ENCODE peak calls at places on chromosomes 7 and 10, in five cellular contexts. A is HCT116, C is SK-N-SH treated with all-trans-retinoic acid at 6 μM for 48 hours, F is A549, R is left cardiac atrium. P is an unnamed sample.

GRCh38 chr7:44867073-44867990 is 18.0 kb downstream of the PURB start:
- ATAC-seq in A (peak; percentile 38), C (peak; percentile 98), F (peak; percentile 88), R (no peak), P (peak; percentile 87)

GRCh38 chr7:13910805-13911551 is 78.5 kb downstream of the ETV1 start:
- ATAC-seq in A (no peak), C (no peak), F (no peak), R (no peak), P (no peak)

GRCh38 chr10:123904834-123905409 is 13.3 kb upstream of the CPXM2 start:
- ATAC-seq in A (no peak), C (no peak), F (no peak), R (no peak), P (no peak)

GRCh38 chr7:98357751-98358161 is 43.1 kb downstream of the BAIAP2L1 start:
- ATAC-seq in A (peak; percentile 45), C (peak; percentile 55), F (peak; percentile 53), R (peak; percentile 27), P (peak; percentile 77)

GRCh38 chr7:99551767-99552463 is at the start of gene FAM200A:
- ATAC-seq in A (peak; percentile 98), C (peak; percentile 99), F (peak; percentile 100), R (peak; percentile 100), P (peak; percentile 94)

GRCh38 chr10:23376175-23376787 is 31.7 kb upstream of the C10orf67 start:
- ATAC-seq in A (no peak), C (no peak), F (no peak), R (no peak), P (peak; percentile 53)

GRCh38 chr7:44434201-44434600 is 56.3 kb downstream of the NUDCD3 start:
- ATAC-seq in A (no peak), C (no peak), F (no peak), R (peak; percentile 72), P (no peak)

GRCh38 chr10:110244550-110244949 is 37.1 kb downstream of the MXI1 start:
- ATAC-seq in A (no peak), C (no peak), F (no peak), R (no peak), P (no peak)

GRCh38 chr7:74038194-74038961 is 10.4 kb downstream of the ELN start:
- ATAC-seq in A (no peak), C (no peak), F (no peak), R (peak; percentile 11), P (peak; percentile 71)

GRCh38 chr7:37901236-37901827 is 15.3 kb downstream of the SFRP4 start:
- ATAC-seq in A (peak; percentile 55), C (peak; percentile 84), F (peak; percentile 78), R (peak; percentile 74), P (peak; percentile 41)